ENCODE peak calls at places on chromosome 13, in nine cellular contexts. F, V, N, R, L, W, T, A and B are unnamed samples.

GRCh38 chr13:40408602-40409001 is 257.8 kb downstream of the FOXO1 start:
- DNase-seq in V (peak; percentile 44), N (no peak), F (no peak), L (no peak), A (no peak), W (no peak), R (no peak), T (no peak), B (no peak)

GRCh38 chr13:107284168-107284567 is 716.2 kb upstream of the ARGLU1 start:
- DNase-seq in N (no peak), L (no peak), R (no peak), A (no peak), T (no peak), W (no peak), F (no peak), V (peak; percentile 59), B (no peak)

GRCh38 chr13:36804588-36804987 is 14.4 kb upstream of the RFXAP start:
- DNase-seq in W (no peak), R (no peak), F (no peak), L (no peak), T (no peak), V (no peak), A (no peak), N (no peak), B (no peak)

GRCh38 chr13:36124236-36124822 is 6.9 kb downstream of the DCLK1 start:
- DNase-seq in W (no peak), V (peak; percentile 4), L (no peak), N (peak; percentile 65), F (peak; percentile 41), T (peak; percentile 75), R (peak; percentile 45), A (peak; percentile 22), B (no peak)

GRCh38 chr13:52158629-52159158 is 703 bp downstream of the NEK3 start:
- DNase-seq in A (no peak), N (peak; percentile 36), V (peak; percentile 28), W (peak; percentile 47), L (peak; percentile 9), R (peak; percentile 24), T (peak; percentile 70), F (peak; percentile 29), B (peak; percentile 81)

GRCh38 chr13:100439247-100439955 is 149.2 kb downstream of the GGACT start:
- DNase-seq in A (no peak), F (no peak), W (no peak), R (no peak), V (no peak), L (no peak), T (no peak), N (no peak), B (no peak)

GRCh38 chr13:99066219-99066618 is 88.4 kb upstream of the DOCK9 start:
- DNase-seq in N (no peak), R (no peak), V (no peak), T (no peak), F (no peak), L (no peak), A (no peak), W (no peak), B (no peak)

GRCh38 chr13:36915106-36915505 is 4.9 kb downstream of the SMAD9 start:
- DNase-seq in R (no peak), T (no peak), L (no peak), V (no peak), N (no peak), F (no peak), A (no peak), W (no peak), B (no peak)

GRCh38 chr13:66994097-66994496 is 236.0 kb downstream of the PCDH9 start:
- DNase-seq in V (peak; percentile 52), N (peak; percentile 16), L (peak; percentile 31), T (peak; percentile 76), F (peak; percentile 45), A (peak; percentile 72), W (peak; percentile 72), R (peak; percentile 71), B (peak; percentile 59)

GRCh38 chr13:102333320-102334181 is 68.3 kb downstream of the FGF14 start:
- DNase-seq in T (no peak), L (no peak), W (no peak), N (no peak), V (no peak), R (no peak), A (no peak), F (no peak), B (no peak)

DNA sequence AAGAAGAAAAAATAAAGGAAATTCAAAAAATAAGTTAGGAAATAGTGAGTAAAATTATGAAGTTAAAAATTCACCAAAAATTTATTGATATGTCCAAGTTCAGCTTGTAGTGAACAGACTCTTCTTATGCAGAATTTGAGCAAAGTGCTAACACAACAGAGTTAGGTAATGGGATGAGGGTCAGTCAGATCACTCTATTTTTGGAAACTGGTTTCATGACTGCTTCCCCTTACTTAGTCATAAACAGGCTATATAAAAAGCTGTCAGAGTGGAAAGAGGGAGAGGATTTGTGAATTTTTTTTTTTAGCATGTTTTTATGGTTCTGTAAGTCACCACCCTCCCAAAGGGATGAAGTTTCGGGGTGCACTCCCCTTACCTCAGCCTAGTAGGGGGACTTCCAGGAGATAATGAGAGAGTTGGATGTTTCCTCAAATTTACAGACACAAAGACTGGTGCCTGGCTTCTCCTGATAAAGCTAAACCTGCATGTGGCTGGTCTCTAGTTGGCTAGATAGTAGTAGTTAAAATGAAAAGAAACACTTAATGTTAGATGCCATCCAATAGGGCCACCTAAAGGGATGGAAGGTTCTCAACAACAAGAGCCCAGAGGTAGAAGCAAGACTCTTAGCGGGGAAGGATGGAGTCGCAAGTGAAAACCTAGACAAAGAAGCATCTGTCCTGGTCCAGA is 4.5 kb downstream of the CPB2 start:
- DNase-seq in A (no peak), N (no peak), T (no peak), L (no peak), W (no peak), R (no peak), F (no peak), V (no peak), B (no peak)
- TF ChIP-seq POLR2A in A (no peak), N (no peak), T (no peak), L (no peak), W (no peak), R (no peak), F (no peak), V (no peak), B (no peak)

DNA sequence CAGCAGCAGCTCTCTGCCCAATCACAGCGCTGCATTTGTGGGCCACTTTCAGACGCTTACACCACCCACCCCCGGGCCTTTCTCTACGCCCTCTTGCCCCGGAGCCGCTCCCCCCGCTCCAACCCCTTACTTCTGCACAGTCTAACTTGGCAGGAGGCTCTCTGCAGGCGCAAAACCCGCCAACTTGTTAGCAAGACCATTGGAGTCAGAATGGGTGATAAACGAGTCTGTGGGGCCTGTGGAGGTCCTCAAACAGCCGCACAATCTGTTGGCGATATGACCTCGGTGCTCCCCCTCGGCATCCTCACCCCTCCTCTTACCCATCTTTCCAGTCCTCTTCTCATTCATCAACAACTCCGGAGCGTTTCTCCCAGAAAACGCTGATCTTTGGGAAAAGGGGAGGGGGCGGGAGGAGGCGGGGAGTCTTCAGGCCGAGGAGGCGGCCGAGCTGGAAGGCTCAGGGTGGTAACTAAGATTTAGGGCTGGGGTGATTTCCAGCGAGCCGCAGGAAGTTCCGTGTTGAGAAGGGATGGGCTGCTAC is 4.2 kb downstream of the SOX21 start:
- DNase-seq in N (no peak), R (no peak), W (no peak), L (no peak), F (no peak), V (no peak), T (no peak), A (no peak), B (no peak)
- H3K4me3 ChIP-seq in N (no peak overlapping the region), R (no peak overlapping the region), W (no peak overlapping the region), L (no peak overlapping the region), F (no peak overlapping the region), V (no peak overlapping the region), T (no peak overlapping the region), A (no peak overlapping the region), B (peak overlapping the region; percentile 35)

GRCh38 chr13:77040835-77041234 is 13.9 kb upstream of the FBXL3 start:
- DNase-seq in N (no peak), R (no peak), T (no peak), A (no peak), V (no peak), F (no peak), W (no peak), L (no peak), B (no peak)

GRCh38 chr13:77038907-77039470 is 12.0 kb upstream of the FBXL3 start:
- DNase-seq in L (no peak), N (no peak), R (no peak), W (no peak), T (no peak), F (no peak), A (no peak), V (no peak), B (no peak)

GRCh38 chr13:77040076-77040475 is 13.1 kb upstream of the FBXL3 start:
- DNase-seq in V (no peak), F (no peak), W (no peak), R (no peak), N (no peak), A (no peak), L (no peak), T (no peak), B (no peak)

GRCh38 chr13:77047649-77048343 is 20.8 kb upstream of the FBXL3 start:
- DNase-seq in A (no peak), R (no peak), F (no peak), N (no peak), V (no peak), T (no peak), L (no peak), W (no peak), B (no peak)

GRCh38 chr13:77042566-77043177 is 15.7 kb upstream of the FBXL3 start:
- DNase-seq in L (no peak), R (no peak), T (no peak), W (no peak), V (peak; percentile 46), N (no peak), F (no peak), A (no peak), B (no peak)
- H3K27ac ChIP-seq in L (no peak overlapping the region), R (no peak overlapping the region), T (peak overlapping the region; percentile 52), W (peak overlapping the region; percentile 2), V (no peak overlapping the region), N (no peak overlapping the region), F (no peak overlapping the region), A (no peak overlapping the region), B (no peak overlapping the region)

GRCh38 chr13:113969973-113970611 is 3.8 kb downstream of the C13orf46 start:
- DNase-seq in A (peak; percentile 94), L (no peak), R (no peak), V (no peak), F (no peak), T (no peak), N (no peak), W (peak; percentile 91), B (no peak)
- TF ChIP-seq POLR2A in A (peak; percentile 91), L (no peak), R (no peak), V (no peak), F (no peak), T (no peak), N (no peak), W (peak; percentile 32), B (no peak)

GRCh38 chr13:19845758-19846157 is 17.7 kb downstream of the ZMYM5 start:
- DNase-seq in R (peak; percentile 36), N (peak; percentile 54), W (no peak), V (peak; percentile 99), F (no peak), A (peak; percentile 18), L (peak; percentile 41), T (no peak), B (no peak)
- H3K4me3 ChIP-seq in R (no peak overlapping the region), N (no peak overlapping the region), W (no peak overlapping the region), V (no peak overlapping the region), F (no peak overlapping the region), A (no peak overlapping the region), L (no peak overlapping the region), T (no peak overlapping the region), B (no peak overlapping the region)

GRCh38 chr13:30745917-30746686 is 10.8 kb downstream of the ALOX5AP start:
- DNase-seq in W (peak; percentile 47), R (no peak), L (no peak), T (no peak), F (no peak), V (no peak), A (peak; percentile 46), N (no peak), B (no peak)
- H3K27ac ChIP-seq in W (peak overlapping the region; percentile 27), R (no peak overlapping the region), L (no peak overlapping the region), T (no peak overlapping the region), F (no peak overlapping the region), V (no peak overlapping the region), A (peak overlapping the region; percentile 36), N (no peak overlapping the region), B (no peak overlapping the region)